ENCODE peak calls at places on chromosomes 4 and X, in five cellular contexts. Y is mucosa of descending colon; F is HepG2; U is pancreas; G is naive thymus-derived CD4-positive, alpha-beta T cell. T is an unnamed sample. For H3K36me3, the result is how much of the 10 kb centered on the place peaks cover.

GRCh38 chr4:161143375-161143774 is 1020.4 kb downstream of the FSTL5 start:
- ATAC-seq in Y (no peak), F (no peak), G (no peak), U (no peak), T (no peak)

GRCh38 chr4:183097251-183098079 is 1.6 kb upstream of the WWC2 start:
- ATAC-seq in G (peak), U (no peak), Y (no peak), F (no peak), T (no peak)

GRCh38 chr4:2910409-2910808 is 52.8 kb downstream of the NOP14 start:
- ATAC-seq in G (no peak), U (no peak), Y (no peak), F (peak), T (no peak)

GRCh38 chrX:111896148-111896547 is 20.2 kb downstream of the TRPC5OS start:
- ATAC-seq in F (no peak), U (no peak), G (no peak), Y (no peak), T (no peak)

GRCh38 chr4:5885733-5886132 is 7.2 kb downstream of the CRMP1 start:
- ATAC-seq in Y (no peak), G (no peak), F (no peak), U (no peak), T (no peak)

GRCh38 chr4:88212253-88212561 is 53.8 kb upstream of the ABCG2 start:
- ATAC-seq in G (peak), U (no peak), Y (no peak), F (no peak), T (no peak)

GRCh38 chr4:139469869-139470268 is 15.9 kb downstream of the RAB33B start:
- ATAC-seq in G (no peak), Y (peak), U (peak), F (peak), T (no peak)

GRCh38 chr4:173518419-173519102 is 11.5 kb downstream of the HAND2 start:
- ATAC-seq in F (no peak), Y (no peak), G (no peak), U (no peak), T (no peak)

GRCh38 chrX:46662594-46662993 is 89.0 kb downstream of the CHST7 start:
- ATAC-seq in Y (no peak), U (no peak), G (no peak), F (no peak), T (no peak)

GRCh38 chr4:47713156-47713834 is 124.6 kb downstream of the CORIN start:
- ATAC-seq in G (no peak), U (no peak), F (no peak), Y (no peak), T (no peak)

GRCh38 chrX:122272011-122272410 is 912.1 kb upstream of the GRIA3 start:
- ATAC-seq in G (no peak), Y (no peak), U (no peak), F (no peak), T (no peak)

GRCh38 chr4:130099159-130099558 is 1003.2 kb downstream of the C4orf33 start:
- ATAC-seq in U (no peak), G (no peak), Y (no peak), F (no peak), T (no peak)

GRCh38 chrX:40402771-40403533 is 177.8 kb upstream of the ATP6AP2 start:
- ATAC-seq in U (peak), G (peak), Y (peak), F (peak), T (peak)

GRCh38 chrX:12494400-12495138 is 296.6 kb upstream of the PRPS2 start:
- ATAC-seq in F (no peak), Y (no peak), U (no peak), G (no peak), T (no peak)

GRCh38 chr4:2397596-2398379 is 20.7 kb downstream of the ZFYVE28 start:
- ATAC-seq in G (no peak), U (no peak), F (no peak), Y (no peak), T (no peak)

GRCh38 chrX:42128587-42128986 is 205.2 kb upstream of the CASK start:
- ATAC-seq in U (no peak), F (no peak), G (no peak), Y (no peak), T (no peak)

GRCh38 chr4:70714061-70714468 is 7.7 kb upstream of the RUFY3 start:
- ATAC-seq in F (peak), G (peak), U (peak), Y (peak), T (no peak)

GRCh38 chr4:55512922-55513571 is 33.7 kb downstream of the CLOCK start:
- ATAC-seq in G (no peak), U (no peak), F (peak), Y (no peak), T (no peak)

GRCh38 chrX:49162620-49163019 is at the start of gene MAGIX:
- ATAC-seq in G (no peak), F (no peak), U (peak), Y (no peak), T (no peak)

GRCh38 chrX:71542825-71543224 is 9.9 kb downstream of the OGT start:
- ATAC-seq in F (no peak), Y (no peak), G (no peak), U (no peak), T (no peak)

GRCh38 chrX:71547339-71547738 is 14.4 kb downstream of the OGT start:
- ATAC-seq in Y (no peak), G (no peak), U (no peak), F (no peak), T (no peak)

GRCh38 chrX:71546879-71547278 is 14.0 kb downstream of the OGT start:
- ATAC-seq in Y (no peak), G (no peak), U (no peak), F (no peak), T (no peak)

GRCh38 chrX:71543316-71543715 is 10.4 kb downstream of the OGT start:
- ATAC-seq in F (no peak), U (peak), G (no peak), Y (no peak), T (peak)

DNA sequence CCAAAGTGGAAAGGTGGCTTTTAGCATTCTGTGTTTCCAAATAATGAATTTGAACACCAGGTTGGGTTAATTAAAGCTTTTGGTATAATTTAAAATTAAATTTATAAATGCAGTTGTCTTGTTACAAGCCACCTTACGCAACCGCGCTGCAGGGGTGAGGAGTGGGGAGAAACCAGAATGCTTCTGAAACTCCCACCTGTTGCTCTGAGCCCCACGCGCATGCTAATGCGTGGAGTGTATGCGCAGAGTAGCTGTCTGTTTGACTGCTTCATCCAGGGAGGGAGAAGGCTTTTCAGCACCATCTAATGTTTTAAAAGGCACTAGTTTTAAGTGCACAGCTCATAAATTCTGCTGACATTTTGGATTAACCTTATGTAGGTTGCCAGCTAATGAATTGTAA is 12.5 kb downstream of the OGT start:
- ATAC-seq in Y (no peak), U (no peak), G (no peak), F (no peak), T (no peak)
- H3K36me3 ChIP-seq in Y (under half), U (under half), G (half or more), F (under half), T (under half)

DNA sequence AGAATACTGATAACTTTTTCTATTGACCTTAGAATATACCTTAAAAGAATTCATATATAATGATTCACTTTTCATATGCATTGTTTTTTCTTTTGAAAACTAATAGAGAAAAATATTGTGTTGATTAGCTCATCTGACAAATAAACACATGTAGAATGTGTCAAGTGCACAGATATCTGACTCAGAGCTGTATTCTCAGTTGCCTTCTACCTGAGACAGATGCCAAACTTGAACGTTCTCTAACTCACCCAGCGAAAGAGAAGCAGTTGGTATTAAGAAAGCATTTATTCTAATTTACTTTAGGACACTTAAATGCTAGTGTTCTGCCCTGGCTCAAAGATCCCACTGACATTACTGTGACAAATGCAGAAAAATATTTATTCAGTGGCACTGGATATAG is 28.1 kb downstream of the USP53 start:
- ATAC-seq in Y (no peak), G (no peak), F (no peak), U (no peak), T (no peak)
- H3K36me3 ChIP-seq in Y (under half), G (under half), F (under half), U (under half), T (under half)

DNA sequence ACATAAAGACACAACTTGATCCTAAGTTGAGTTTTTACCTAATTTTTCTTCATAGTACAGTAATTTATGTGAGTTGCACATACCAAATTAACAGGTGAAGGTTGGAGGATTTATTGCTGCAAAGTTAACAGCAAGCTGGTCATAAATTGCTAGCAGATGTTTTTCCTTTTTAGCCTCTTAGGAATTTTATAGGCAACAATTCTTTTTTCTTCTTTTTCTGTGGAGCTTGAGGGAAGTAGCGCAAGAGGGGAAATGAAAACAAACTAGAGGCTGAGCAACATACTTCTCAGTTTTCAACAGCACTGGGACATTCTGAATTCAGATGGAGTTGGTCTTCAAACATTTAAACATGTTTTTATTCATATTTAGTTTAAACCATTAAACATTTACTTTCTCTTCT is 63.7 kb upstream of the TLR2 start:
- ATAC-seq in U (no peak), G (no peak), Y (no peak), F (no peak), T (no peak)
- H3K36me3 ChIP-seq in U (under half), G (half or more), Y (under half), F (under half), T (under half)

DNA sequence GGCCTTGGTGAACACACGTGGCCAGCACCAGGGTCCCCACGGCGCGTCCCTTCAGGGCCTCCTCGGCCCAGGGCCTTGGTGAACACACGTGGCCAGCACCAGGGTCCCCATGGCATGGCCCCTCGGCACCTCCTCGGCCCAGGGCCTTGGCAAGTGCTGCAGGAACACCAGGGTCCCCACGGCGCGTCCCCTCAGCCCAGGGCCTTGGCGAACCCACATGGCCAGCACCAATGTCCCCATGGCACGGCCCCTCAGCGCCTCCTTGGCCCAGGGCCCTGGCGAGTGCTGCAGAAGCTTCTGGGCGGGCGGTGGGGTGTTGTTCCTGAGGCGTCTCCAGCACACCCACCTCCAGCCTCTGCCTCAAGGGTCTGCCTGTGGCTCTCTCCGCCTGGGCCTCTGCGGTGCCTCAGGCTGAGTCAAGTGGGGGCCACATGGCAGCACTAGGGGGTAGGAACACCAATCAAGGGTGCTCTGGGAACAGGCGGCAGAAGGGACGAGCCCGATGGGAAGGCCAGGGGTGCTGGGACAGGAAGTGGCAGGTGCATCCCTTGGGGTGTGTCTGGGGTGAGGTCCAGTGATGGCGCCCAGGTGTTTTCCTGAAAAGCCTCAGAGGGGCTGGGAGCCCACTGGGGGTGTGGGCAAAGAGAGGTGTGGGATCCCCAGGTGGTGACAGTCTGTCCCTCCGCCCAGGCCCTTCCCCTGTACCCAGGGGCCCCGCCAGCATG is 41.8 kb upstream of the CPLX1 start:
- ATAC-seq in Y (no peak), G (no peak), F (no peak), U (no peak), T (no peak)
- H3K36me3 ChIP-seq in Y (under half), G (half or more), F (under half), U (under half), T (under half)

GRCh38 chr4:10096201-10096975 is 20.2 kb downstream of the WDR1 start:
- ATAC-seq in U (peak), G (peak), F (no peak), Y (peak), T (peak)

GRCh38 chr4:10093801-10094552 is 22.6 kb downstream of the WDR1 start:
- ATAC-seq in F (no peak), U (no peak), Y (no peak), G (peak), T (peak)

GRCh38 chr4:10093273-10093621 is 23.4 kb downstream of the WDR1 start:
- ATAC-seq in G (no peak), F (no peak), Y (no peak), U (no peak), T (no peak)

GRCh38 chr4:10095296-10095991 is 21.2 kb downstream of the WDR1 start:
- ATAC-seq in U (no peak), Y (no peak), F (no peak), G (peak), T (no peak)

GRCh38 chr4:10094841-10095240 is 21.8 kb downstream of the WDR1 start:
- ATAC-seq in Y (no peak), F (no peak), G (no peak), U (no peak), T (no peak)
- H3K36me3 ChIP-seq in Y (under half), F (half or more), G (half or more), U (under half), T (half or more)

T was measured in gastroesophageal sphincter.